ENCODE peak calls at places on chromosome 13, in ten cellular contexts. S, X, F, U, C, Y, K, Z, D and H are unnamed samples.

GRCh38 chr13:105825071-105825470 is 710.4 kb downstream of the EFNB2 start:
- DNase-seq in S (no peak), X (no peak), F (no peak), U (no peak), C (no peak), Y (no peak), K (no peak), Z (no peak), D (no peak), H (no peak)

GRCh38 chr13:105159794-105160193 is 1375.7 kb downstream of the EFNB2 start:
- DNase-seq in S (no peak), X (no peak), F (no peak), U (no peak), C (no peak), Y (no peak), K (no peak), Z (no peak), D (no peak), H (no peak)

GRCh38 chr13:29840585-29840984 is 9.8 kb downstream of the UBL3 start:
- DNase-seq in S (no peak), X (no peak), F (no peak), U (no peak), C (no peak), Y (no peak), K (no peak), Z (no peak), D (no peak), H (no peak)

GRCh38 chr13:88456155-88456554 is 785.0 kb downstream of the SLITRK5 start:
- DNase-seq in S (no peak), X (no peak), F (no peak), U (no peak), C (no peak), Y (no peak), K (no peak), Z (no peak), D (no peak), H (no peak)

GRCh38 chr13:82947121-82948077 is 934.9 kb downstream of the SLITRK1 start:
- DNase-seq in S (no peak), X (no peak), F (no peak), U (no peak), C (no peak), Y (no peak), K (no peak), Z (no peak), D (no peak), H (no peak)

GRCh38 chr13:32316476-32316875 is 1.2 kb downstream of the BRCA2 start:
- DNase-seq in S (no peak), X (no peak), F (no peak), U (no peak), C (no peak), Y (no peak), K (no peak), Z (no peak), D (no peak), H (no peak)

GRCh38 chr13:114111577-114111976 is 20.8 kb downstream of the RASA3 start:
- DNase-seq in S (peak), X (no peak), F (peak), U (no peak), C (no peak), Y (peak), K (no peak), Z (peak), D (no peak), H (no peak)

GRCh38 chr13:63198076-63198475 is 1782.4 kb upstream of the PCDH20 start:
- DNase-seq in S (no peak), X (no peak), F (no peak), U (no peak), C (no peak), Y (no peak), K (no peak), Z (no peak), D (no peak), H (no peak)

GRCh38 chr13:36417328-36417727 is 15.0 kb upstream of the CCNA1 start:
- DNase-seq in S (no peak), X (no peak), F (no peak), U (no peak), C (no peak), Y (no peak), K (no peak), Z (no peak), D (no peak), H (no peak)

GRCh38 chr13:110984798-110985197 is 69.9 kb upstream of the ANKRD10 start:
- DNase-seq in S (no peak), X (no peak), F (no peak), U (no peak), C (no peak), Y (no peak), K (no peak), Z (no peak), D (no peak), H (no peak)

GRCh38 chr13:80048802-80049201 is 292.1 kb downstream of the SPRY2 start:
- DNase-seq in S (peak), X (peak), F (peak), U (peak), C (no peak), Y (peak), K (peak), Z (peak), D (peak), H (peak)

GRCh38 chr13:24626449-24626848 is 53.8 kb upstream of the ATP12A start:
- DNase-seq in S (no peak), X (no peak), F (no peak), U (no peak), C (peak), Y (no peak), K (no peak), Z (no peak), D (no peak), H (no peak)

GRCh38 chr13:33723365-33723764 is 94.6 kb upstream of the RFC3 start:
- DNase-seq in S (no peak), X (no peak), F (no peak), U (no peak), C (no peak), Y (no peak), K (no peak), Z (no peak), D (no peak), H (no peak)

GRCh38 chr13:37956536-37956935 is 87.0 kb upstream of the TRPC4 start:
- DNase-seq in S (no peak), X (no peak), F (no peak), U (no peak), C (no peak), Y (no peak), K (no peak), Z (no peak), D (no peak), H (no peak)

GRCh38 chr13:109941951-109942350 is 155.6 kb upstream of the IRS2 start:
- DNase-seq in S (no peak), X (no peak), F (no peak), U (no peak), C (no peak), Y (no peak), K (no peak), Z (no peak), D (no peak), H (no peak)

GRCh38 chr13:112144616-112145220 is 77.8 kb downstream of the SOX1 start:
- DNase-seq in S (no peak), X (no peak), F (no peak), U (no peak), C (no peak), Y (no peak), K (no peak), Z (no peak), D (no peak), H (no peak)

GRCh38 chr13:46684287-46685001 is 112.5 kb downstream of the ESD start:
- DNase-seq in S (no peak), X (no peak), F (no peak), U (no peak), C (no peak), Y (no peak), K (no peak), Z (no peak), D (peak), H (no peak)

GRCh38 chr13:36190771-36191170 is 23.6 kb downstream of the SOHLH2 start:
- DNase-seq in S (no peak), X (no peak), F (no peak), U (no peak), C (no peak), Y (no peak), K (no peak), Z (no peak), D (no peak), H (no peak)

GRCh38 chr13:47598340-47598911 is 402.6 kb downstream of the SUCLA2 start:
- DNase-seq in S (no peak), X (no peak), F (no peak), U (no peak), C (no peak), Y (no peak), K (no peak), Z (no peak), D (no peak), H (no peak)

GRCh38 chr13:110575322-110576069 is 14.0 kb upstream of the RAB20 start:
- DNase-seq in S (no peak), X (no peak), F (peak), U (no peak), C (no peak), Y (no peak), K (no peak), Z (no peak), D (no peak), H (peak)

GRCh38 chr13:114303700-114304327 is 10.5 kb upstream of the CHAMP1 start:
- DNase-seq in S (no peak), X (no peak), F (no peak), U (no peak), C (no peak), Y (no peak), K (no peak), Z (no peak), D (no peak), H (no peak)

GRCh38 chr13:98004107-98004506 is 50.6 kb downstream of the IPO5 start:
- DNase-seq in S (no peak), X (no peak), F (no peak), U (no peak), C (no peak), Y (no peak), K (peak), Z (no peak), D (no peak), H (no peak)

GRCh38 chr13:51737609-51738008 is 66.4 kb downstream of the DHRS12 start:
- DNase-seq in S (no peak), X (no peak), F (no peak), U (no peak), C (no peak), Y (no peak), K (no peak), Z (no peak), D (no peak), H (no peak)

GRCh38 chr13:113748862-113749451 is 10.1 kb upstream of the TMEM255B start:
- DNase-seq in S (no peak), X (no peak), F (no peak), U (no peak), C (no peak), Y (no peak), K (no peak), Z (no peak), D (no peak), H (no peak)

GRCh38 chr13:32528358-32528757 is 10.2 kb downstream of the N4BP2L2 start:
- DNase-seq in S (no peak), X (no peak), F (no peak), U (no peak), C (no peak), Y (no peak), K (no peak), Z (no peak), D (no peak), H (no peak)

GRCh38 chr13:44155422-44156293 is 218.0 kb upstream of the SERP2 start:
- DNase-seq in S (peak), X (no peak), F (peak), U (no peak), C (no peak), Y (peak), K (no peak), Z (no peak), D (no peak), H (no peak)

GRCh38 chr13:59531571-59532091 is 632.1 kb downstream of the DIAPH3 start:
- DNase-seq in S (peak), X (no peak), F (peak), U (no peak), C (peak), Y (peak), K (peak), Z (no peak), D (peak), H (peak)

GRCh38 chr13:108963846-108964600 is 334.6 kb downstream of the MYO16 start:
- DNase-seq in S (no peak), X (no peak), F (no peak), U (no peak), C (no peak), Y (no peak), K (no peak), Z (no peak), D (no peak), H (no peak)